ENCODE peak calls at places on chromosomes 13 and 19, in six cellular contexts. R is effector memory CD4-positive, alpha-beta T cell; B is CD8-positive, alpha-beta memory T cell; H is pancreas; Z is ELF-1; W is cardiac septum. A is an unnamed sample.

GRCh38 chr19:38675611-38676010 is 28.2 kb downstream of the ACTN4 start:
- DNase-seq in H (peak), B (no peak), R (no peak), W (no peak), Z (no peak), A (no peak)

GRCh38 chr13:106063591-106064308 is 471.7 kb downstream of the EFNB2 start:
- DNase-seq in H (no peak), B (no peak), R (no peak), Z (no peak), W (no peak), A (no peak)

GRCh38 chr13:49023441-49023840 is 47.7 kb downstream of the FNDC3A start:
- DNase-seq in B (no peak), R (no peak), Z (no peak), H (no peak), W (no peak), A (no peak)

GRCh38 chr13:40653558-40654318 is 12.7 kb downstream of the FOXO1 start:
- DNase-seq in Z (no peak), W (no peak), H (no peak), B (no peak), R (no peak), A (no peak)

GRCh38 chr19:53112286-53112685 is 9.1 kb upstream of the ZNF160 start:
- DNase-seq in W (no peak), B (no peak), Z (no peak), H (no peak), R (no peak), A (no peak)

GRCh38 chr13:79625517-79625916 is 144.6 kb downstream of the NDFIP2 start:
- DNase-seq in R (no peak), H (no peak), Z (no peak), W (no peak), B (no peak), A (no peak)

GRCh38 chr13:27076411-27076810 is 95.2 kb downstream of the USP12 start:
- DNase-seq in B (no peak), Z (no peak), W (no peak), R (no peak), H (no peak), A (no peak)

GRCh38 chr13:110132178-110132975 is 174.6 kb downstream of the COL4A1 start:
- DNase-seq in H (no peak), Z (peak), W (no peak), B (no peak), R (no peak), A (no peak)

GRCh38 chr19:45613926-45614725 is 12.1 kb upstream of the GPR4 start:
- DNase-seq in Z (peak), R (no peak), B (no peak), W (no peak), H (no peak), A (no peak)

GRCh38 chr13:51733656-51734334 is 70.2 kb downstream of the DHRS12 start:
- DNase-seq in W (no peak), H (no peak), R (no peak), Z (peak), B (no peak), A (no peak)

GRCh38 chr13:91576590-91576989 is 178.2 kb downstream of the GPC5 start:
- DNase-seq in B (no peak), W (no peak), R (no peak), Z (peak), H (no peak), A (no peak)

GRCh38 chr19:39409886-39410619 is 2.4 kb upstream of the PLEKHG2 start:
- DNase-seq in R (peak), Z (peak), B (peak), H (peak), W (peak), A (peak)

GRCh38 chr19:13794388-13794751 is 873 bp upstream of the ZSWIM4 start:
- DNase-seq in H (peak), B (no peak), R (no peak), Z (no peak), W (no peak), A (no peak)

GRCh38 chr19:1453525-1454371 is 3.8 kb downstream of the APC2 start:
- DNase-seq in R (no peak), Z (no peak), W (no peak), B (no peak), H (peak), A (no peak)

GRCh38 chr13:48532146-48532472 is 771 bp downstream of the RCBTB2 start:
- DNase-seq in Z (no peak), R (no peak), B (no peak), H (no peak), W (no peak), A (no peak)

GRCh38 chr13:39965309-39965708 is 309.8 kb downstream of the COG6 start:
- DNase-seq in H (no peak), Z (no peak), B (no peak), W (no peak), R (no peak), A (no peak)

GRCh38 chr19:3665681-3666544 is 34.4 kb downstream of the PIP5K1C start:
- DNase-seq in H (peak), Z (peak), W (peak), R (peak), B (peak), A (peak)

GRCh38 chr19:16571689-16572331 is 405 bp downstream of the SLC35E1 start:
- DNase-seq in R (no peak), Z (peak), W (no peak), B (no peak), H (peak), A (peak)

GRCh38 chr13:46660408-46660807 is 107.4 kb downstream of the LRCH1 start:
- DNase-seq in Z (no peak), B (no peak), R (no peak), H (no peak), W (no peak), A (no peak)

GRCh38 chr19:41641879-41642485 is 15.1 kb upstream of the CEACAM4 start:
- DNase-seq in R (peak), Z (peak), B (peak), W (no peak), H (peak), A (peak)

GRCh38 chr13:62702502-62702901 is 1286.9 kb upstream of the PCDH20 start:
- DNase-seq in H (no peak), W (no peak), Z (no peak), B (no peak), R (no peak), A (no peak)

GRCh38 chr13:66033924-66034323 is 1196.2 kb downstream of the PCDH9 start:
- DNase-seq in Z (no peak), H (no peak), B (no peak), R (no peak), W (no peak), A (no peak)

GRCh38 chr19:18098891-18099622 is 1.5 kb downstream of the MAST3 start:
- DNase-seq in B (peak), Z (peak), R (peak), H (peak), W (no peak), A (peak)

GRCh38 chr13:113861433-113862030 is 2.3 kb downstream of the GAS6 start:
- DNase-seq in Z (peak), H (peak), W (peak), R (no peak), B (no peak), A (no peak)

GRCh38 chr19:11435833-11436313 is 438 bp downstream of the PRKCSH start:
- DNase-seq in B (no peak), H (peak), R (no peak), W (no peak), Z (peak), A (no peak)

GRCh38 chr19:2016041-2016807 is 710 bp upstream of the BTBD2 start:
- DNase-seq in Z (peak), W (peak), H (peak), R (no peak), B (peak), A (peak)

GRCh38 chr13:20489185-20489820 is 36.4 kb downstream of the CRYL1 start:
- DNase-seq in H (no peak), Z (no peak), R (no peak), W (no peak), B (no peak), A (no peak)

GRCh38 chr13:70043685-70044084 is 63.9 kb upstream of the ATXN8OS start:
- DNase-seq in W (no peak), H (no peak), R (no peak), B (no peak), Z (no peak), A (no peak)

A was measured in stimulated activated naive CD4-positive, alpha-beta T cell.